ENCODE peak calls at places on chromosome 15, in five cellular contexts. I is HT1080, D is GOT3, G is H54, F is A549. X is an unnamed sample.

GRCh38 chr15:88257311-88257901 is 867 bp upstream of the NTRK3 start:
- DNase-seq in I (no peak), D (no peak), G (no peak), F (no peak), X (no peak)

GRCh38 chr15:92603743-92604470 is 51.7 kb downstream of the FAM174B start:
- DNase-seq in I (no peak), D (no peak), G (no peak), F (no peak), X (no peak)

GRCh38 chr15:91237493-91237892 is 137.4 kb downstream of the SV2B start:
- DNase-seq in I (no peak), D (no peak), G (no peak), F (no peak), X (no peak)

GRCh38 chr15:34292591-34292990 is 45.0 kb downstream of the SLC12A6 start:
- DNase-seq in I (no peak), D (no peak), G (no peak), F (no peak), X (no peak)

GRCh38 chr15:51274956-51275355 is 63.4 kb downstream of the CYP19A1 start:
- DNase-seq in I (no peak), D (no peak), G (no peak), F (no peak), X (no peak)

GRCh38 chr15:68820205-68820588 is 498 bp downstream of the ANP32A start:
- DNase-seq in I (peak; percentile 21), D (no peak), G (no peak), F (peak; percentile 70), X (no peak)

GRCh38 chr15:19973718-19974117 is 567.9 kb downstream of the GOLGA6L6 start:
- DNase-seq in I (peak; percentile 30), D (no peak), G (no peak), F (no peak), X (peak; percentile 19)

GRCh38 chr15:52124270-52124878 is 11.8 kb upstream of the BCL2L10 start:
- DNase-seq in I (peak; percentile 87), D (no peak), G (no peak), F (no peak), X (peak; percentile 75)

GRCh38 chr15:39365873-39366272 is 215.0 kb upstream of the THBS1 start:
- DNase-seq in I (no peak), D (no peak), G (no peak), F (no peak), X (no peak)

GRCh38 chr15:57395292-57395691 is 19.0 kb downstream of the CGNL1 start:
- DNase-seq in I (peak; percentile 81), D (no peak), G (peak; percentile 53), F (peak; percentile 40), X (peak; percentile 2)

GRCh38 chr15:67680645-67681044 is 138.1 kb downstream of the MAP2K5 start:
- DNase-seq in I (no peak), D (no peak), G (no peak), F (peak; percentile 5), X (no peak)

GRCh38 chr15:77620297-77620696 is 12.4 kb downstream of the LINGO1 start:
- DNase-seq in I (no peak), D (no peak), G (no peak), F (no peak), X (no peak)